ENCODE peak calls at places on chromosomes 12 and 14, in eight cellular contexts. M, U, L, B, K, J, P and S are unnamed samples. For H3K36me3, H3K27me3 and H3K4me1, the result is how much of the 10 kb centered on the place peaks cover.

GRCh38 chr12:94203181-94203546 is 54.8 kb downstream of the PLXNC1 start:
- DNase-seq in B (no peak), K (no peak), M (no peak), P (no peak), L (no peak), U (no peak), J (no peak), S (no peak)

GRCh38 chr12:47078733-47079364 is 572 bp upstream of the PCED1B start:
- DNase-seq in K (no peak), M (no peak), J (no peak), P (peak), U (peak), L (peak), B (no peak), S (no peak)

GRCh38 chr12:54273981-54274380 is 5.9 kb downstream of the CBX5 start:
- DNase-seq in J (no peak), B (no peak), K (no peak), P (no peak), M (no peak), U (no peak), L (no peak), S (no peak)

GRCh38 chr12:13094349-13094748 is 9.1 kb downstream of the GSG1 start:
- DNase-seq in J (no peak), L (no peak), B (no peak), U (no peak), M (no peak), P (peak), K (no peak), S (no peak)

GRCh38 chr14:81591266-81591665 is 57.6 kb upstream of the SEL1L start:
- DNase-seq in L (no peak), U (no peak), K (no peak), M (no peak), J (no peak), P (no peak), B (no peak), S (no peak)

GRCh38 chr12:85659754-85660530 is 176.3 kb downstream of the RASSF9 start:
- DNase-seq in U (no peak), J (no peak), L (no peak), P (no peak), K (no peak), B (no peak), M (no peak), S (no peak)

GRCh38 chr12:45583011-45583657 is 146.4 kb upstream of the ARID2 start:
- DNase-seq in J (peak), M (no peak), L (no peak), P (peak), K (no peak), B (no peak), U (no peak), S (no peak)

GRCh38 chr14:57865450-57866198 is at the start of gene SLC35F4:
- DNase-seq in L (no peak), M (no peak), J (no peak), K (no peak), U (peak), B (peak), P (peak), S (no peak)

GRCh38 chr12:131929530-131930456 is 717 bp downstream of the PUS1 start:
- DNase-seq in M (no peak), P (peak), U (peak), K (peak), L (peak), J (peak), B (no peak), S (peak)

GRCh38 chr12:1629338-1630080 is 478 bp downstream of the WNT5B start:
- DNase-seq in P (no peak), J (peak), L (no peak), U (peak), B (peak), M (no peak), K (no peak), S (no peak)

GRCh38 chr12:104507672-104508071 is 50.9 kb downstream of the CHST11 start:
- DNase-seq in L (no peak), U (no peak), M (no peak), J (no peak), B (no peak), P (no peak), K (no peak), S (no peak)

GRCh38 chr12:52029686-52030085 is 21.6 kb upstream of the NR4A1 start:
- DNase-seq in M (no peak), B (peak), P (peak), L (no peak), J (no peak), K (no peak), U (peak), S (peak)

GRCh38 chr12:75480469-75480949 is at the start of gene GLIPR1:
- DNase-seq in P (peak), K (peak), U (peak), L (peak), B (no peak), J (no peak), M (peak), S (peak)

GRCh38 chr12:132186857-132187620 is 42.8 kb downstream of the NOC4L start:
- DNase-seq in P (no peak), L (no peak), K (no peak), U (no peak), J (no peak), M (no peak), B (no peak), S (no peak)

GRCh38 chr12:81668475-81668874 is 90.7 kb downstream of the PPFIA2 start:
- DNase-seq in K (no peak), M (no peak), P (peak), J (no peak), U (no peak), L (no peak), B (no peak), S (no peak)

GRCh38 chr14:61438497-61438859 is 117.1 kb downstream of the PRKCH start:
- DNase-seq in B (no peak), M (no peak), J (no peak), L (no peak), P (no peak), K (no peak), U (no peak), S (no peak)

GRCh38 chr14:89418452-89418851 is 1.4 kb upstream of the FOXN3 start:
- DNase-seq in J (no peak), B (no peak), L (peak), K (no peak), P (no peak), M (no peak), U (no peak), S (no peak)

DNA sequence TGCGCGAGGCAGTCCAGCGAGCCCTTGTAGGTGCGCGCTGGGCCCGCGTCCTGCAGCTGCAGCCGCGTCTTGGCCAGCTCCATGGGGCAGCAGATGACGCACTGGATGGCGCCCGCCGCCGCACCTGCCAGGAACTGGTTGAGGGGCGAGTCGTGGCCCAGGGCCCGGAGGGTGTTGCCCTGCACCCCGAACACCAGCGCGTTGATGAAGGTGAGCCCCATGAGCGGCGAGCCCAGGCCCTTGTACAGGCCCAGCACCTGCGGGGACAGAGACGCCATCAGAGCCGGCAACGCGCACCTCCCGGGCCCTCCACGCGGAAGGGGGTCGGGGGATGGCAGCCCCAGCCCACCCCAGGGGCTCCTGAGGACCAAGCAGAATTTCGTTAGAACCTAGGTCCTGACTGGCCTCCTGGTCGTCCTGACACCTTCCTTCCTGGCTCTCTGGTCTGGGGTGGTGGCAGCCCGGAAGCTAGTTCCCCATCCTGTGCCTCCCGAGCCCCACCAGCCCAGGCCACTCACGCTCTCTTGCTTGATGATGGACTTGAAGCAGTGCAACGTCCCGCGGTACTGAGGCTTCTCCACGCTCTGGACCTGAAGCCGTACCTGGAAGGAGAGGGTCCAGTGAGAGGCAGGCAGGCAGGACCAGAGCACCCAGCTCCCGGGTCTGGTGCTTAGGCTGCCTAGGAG is 13.3 kb downstream of the SLC25A29 start:
- DNase-seq in L (no peak), U (no peak), B (no peak), P (no peak), J (no peak), M (no peak), K (no peak), S (peak)
- H3K36me3 ChIP-seq in L (under half), U (under half), B (half or more), P (under half), J (under half), M (under half), K (under half), S (under half)

DNA sequence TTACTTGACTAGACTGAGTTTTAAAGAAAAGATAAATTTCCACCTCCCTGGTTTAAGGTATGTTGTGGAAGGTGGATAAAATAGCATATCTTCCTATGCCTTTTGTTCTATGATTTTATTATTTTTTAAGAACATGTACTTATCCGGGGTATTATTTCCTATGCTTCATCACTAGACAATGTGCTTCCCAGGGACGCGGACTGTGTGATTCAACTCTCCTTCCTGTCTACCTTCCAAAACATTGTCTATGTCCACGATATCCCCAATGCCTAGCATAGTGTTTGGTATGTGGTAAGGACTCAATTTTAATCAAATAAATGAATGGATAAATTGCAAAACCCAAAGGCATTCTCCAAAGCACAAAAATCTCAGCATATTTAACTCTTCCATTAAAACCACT is 8.3 kb upstream of the CCND2 start:
- DNase-seq in K (no peak), P (no peak), J (no peak), U (no peak), B (no peak), M (no peak), L (no peak), S (no peak)
- H3K27me3 ChIP-seq in K (under half), P (under half), J (under half), U (half or more), B (under half), M (under half), L (under half), S (half or more)

GRCh38 chr12:68620528-68620927 is 9.8 kb downstream of the RAP1B start:
- DNase-seq in M (no peak), P (no peak), L (no peak), K (no peak), U (no peak), B (no peak), J (no peak), S (no peak)
- H3K4me1 ChIP-seq in M (half or more), P (under half), L (half or more), K (under half), U (under half), B (under half), J (half or more), S (under half)

GRCh38 chr14:105449276-105450122 is 25.1 kb upstream of the CRIP2 start:
- DNase-seq in J (no peak), L (no peak), U (no peak), M (no peak), P (no peak), B (no peak), K (no peak), S (no peak)
- H3K36me3 ChIP-seq in J (under half), L (under half), U (under half), M (under half), P (under half), B (under half), K (under half), S (half or more)

GRCh38 chr14:71061458-71061857 is 154.2 kb downstream of the PCNX1 start:
- DNase-seq in M (no peak), P (peak), K (no peak), U (no peak), B (no peak), J (no peak), L (no peak), S (no peak)
- H3K27me3 ChIP-seq in M (under half), P (under half), K (under half), U (under half), B (under half), J (under half), L (under half), S (under half)

DNA sequence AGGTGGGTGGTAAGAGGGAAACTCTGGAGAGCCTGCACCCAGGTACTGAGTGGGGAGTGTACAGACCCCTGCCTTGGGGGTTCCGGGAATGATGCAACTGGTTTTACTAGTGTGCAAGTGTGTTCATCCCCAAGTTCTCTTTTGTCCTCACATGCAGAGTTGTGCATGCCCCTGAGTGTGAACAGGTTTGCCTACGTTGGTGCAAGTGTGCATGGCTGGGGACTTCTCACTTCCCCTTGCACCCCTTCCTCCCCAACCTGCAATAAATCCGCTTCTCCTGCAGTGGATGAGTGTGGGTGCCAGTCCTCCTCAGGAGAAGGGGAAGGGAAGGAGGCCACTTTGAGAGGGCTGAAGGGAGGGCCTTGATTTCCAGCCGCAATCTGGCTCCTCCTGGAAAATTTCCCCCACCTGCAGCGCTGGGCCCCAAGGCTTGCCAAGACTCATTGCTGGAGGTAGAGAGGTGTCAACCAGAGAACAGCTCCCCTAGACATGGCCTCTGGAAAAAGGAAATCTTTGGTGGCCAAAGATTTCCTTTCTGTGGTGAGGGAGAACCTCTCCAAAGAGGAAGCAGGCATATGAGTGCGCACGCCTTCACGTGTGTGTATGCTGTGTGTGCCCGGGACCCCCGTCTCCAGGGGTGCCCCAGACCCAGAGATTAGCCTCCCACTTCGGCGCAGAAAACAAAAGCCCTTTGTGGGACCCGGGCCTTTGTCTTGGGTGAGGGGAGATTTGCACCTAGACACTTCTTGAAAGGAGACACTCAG is 5.5 kb downstream of the AQP2 start:
- DNase-seq in U (no peak), M (no peak), L (no peak), K (no peak), J (peak), B (no peak), P (no peak), S (no peak)
- H3K4me1 ChIP-seq in U (under half), M (under half), L (under half), K (under half), J (under half), B (under half), P (under half), S (under half)

GRCh38 chr12:48827513-48828096 is 9.3 kb downstream of the CACNB3 start:
- DNase-seq in P (no peak), L (no peak), B (no peak), M (no peak), K (no peak), J (no peak), U (no peak), S (no peak)

GRCh38 chr12:48828293-48828692 is 10.0 kb downstream of the CACNB3 start:
- DNase-seq in L (no peak), J (no peak), P (no peak), K (no peak), M (no peak), B (no peak), U (no peak), S (no peak)

GRCh38 chr12:48827026-48827425 is 8.7 kb downstream of the CACNB3 start:
- DNase-seq in M (no peak), U (no peak), J (no peak), K (no peak), L (no peak), P (no peak), B (no peak), S (no peak)

GRCh38 chr12:48831257-48831656 is 13.0 kb downstream of the CACNB3 start:
- DNase-seq in J (no peak), L (no peak), K (no peak), B (no peak), U (no peak), P (no peak), M (no peak), S (no peak)

DNA sequence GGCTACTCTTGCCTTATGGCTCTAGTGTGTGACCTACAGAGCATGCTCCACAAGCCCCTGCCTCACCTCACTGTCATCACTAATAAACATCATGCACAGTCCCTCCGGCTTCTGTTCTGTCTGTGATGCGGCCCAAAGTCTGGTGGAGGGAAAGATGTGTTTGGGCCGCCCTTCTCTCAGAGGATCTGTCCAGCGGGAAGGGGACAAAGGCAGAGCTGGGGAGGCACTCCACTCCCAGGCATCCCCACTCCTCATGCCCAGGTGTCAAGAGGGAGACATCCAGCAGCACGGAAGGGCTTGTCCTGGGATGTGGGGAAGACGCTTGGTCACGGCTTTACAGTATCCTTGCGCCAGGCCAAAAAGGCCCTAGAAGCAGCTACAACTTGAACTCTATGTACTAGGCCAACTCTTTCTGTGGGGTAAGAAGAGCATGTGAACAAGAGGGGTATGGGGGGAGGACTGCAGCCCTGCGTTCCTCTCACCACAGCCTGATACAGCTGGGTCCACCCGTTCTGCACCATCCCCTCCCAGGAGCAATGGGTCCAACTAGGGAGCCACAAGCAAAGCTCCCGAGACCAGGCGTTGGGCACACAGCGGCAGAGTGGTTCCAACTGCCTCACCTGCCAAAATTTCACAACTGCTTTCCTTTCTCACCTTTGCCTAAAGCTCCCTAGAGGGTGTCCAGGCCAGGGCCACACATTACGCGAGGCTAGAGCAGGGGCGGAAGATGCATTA is 10.7 kb downstream of the CACNB3 start:
- DNase-seq in J (no peak), M (no peak), B (no peak), P (no peak), L (no peak), K (no peak), U (no peak), S (no peak)
- H3K36me3 ChIP-seq in J (half or more), M (under half), B (half or more), P (under half), L (under half), K (half or more), U (under half), S (half or more)